ENCODE peak calls at places on chromosomes 4 and X, in five cellular contexts. G, H, Y, L and T are unnamed samples.

GRCh38 chr4:119692001-119692400 is 63.4 kb upstream of the PDE5A start:
- DNase-seq in G (no peak), H (no peak), Y (peak), L (no peak), T (peak)

GRCh38 chr4:149999485-150000074 is 78.7 kb upstream of the DCLK2 start:
- DNase-seq in G (no peak), H (peak), Y (peak), L (peak), T (peak)

GRCh38 chr4:143773998-143774898 is 73.8 kb upstream of the FREM3 start:
- DNase-seq in G (peak), H (peak), Y (peak), L (peak), T (peak)

GRCh38 chrX:153445106-153445855 is 575 bp downstream of the TREX2 start:
- DNase-seq in G (no peak), H (no peak), Y (no peak), L (no peak), T (no peak)

GRCh38 chrX:41515376-41515775 is 68.2 kb downstream of the NYX start:
- DNase-seq in G (no peak), H (no peak), Y (no peak), L (no peak), T (no peak)

GRCh38 chr4:42277291-42277690 is 120.0 kb upstream of the SHISA3 start:
- DNase-seq in G (no peak), H (no peak), Y (no peak), L (no peak), T (no peak)

GRCh38 chr4:184382189-184382846 is 92.0 kb downstream of the IRF2 start:
- DNase-seq in G (no peak), H (peak), Y (no peak), L (no peak), T (no peak)

GRCh38 chr4:3227878-3228675 is 20.9 kb upstream of the MSANTD1 start:
- DNase-seq in G (no peak), H (no peak), Y (no peak), L (no peak), T (no peak)